ENCODE peak calls at places on chromosomes 1 and 21, in seven cellular contexts. S is heart left ventricle, V is transverse colon, O is breast epithelium, R is sigmoid colon, G is body of pancreas, F is GM12891. N is an unnamed sample.

GRCh38 chr21:43585924-43586411 is 73.3 kb downstream of the HSF2BP start:
- DNase-seq in S (peak; percentile 65), V (no peak), O (no peak), R (peak; percentile 84), G (peak; percentile 89), F (no peak), N (no peak)

GRCh38 chr1:52158218-52158617 is 16.3 kb downstream of the ZFYVE9 start:
- DNase-seq in S (no peak), V (no peak), O (no peak), R (no peak), G (no peak), F (no peak), N (no peak)

GRCh38 chr1:231134624-231135023 is 27.2 kb upstream of the TRIM67 start:
- DNase-seq in S (no peak), V (no peak), O (no peak), R (no peak), G (peak; percentile 11), F (no peak), N (no peak)

GRCh38 chr1:91537281-91538069 is 36.8 kb downstream of the CDC7 start:
- DNase-seq in S (no peak), V (no peak), O (no peak), R (peak; percentile 74), G (no peak), F (no peak), N (no peak)

GRCh38 chr1:161132410-161133219 is at the start of gene DEDD:
- DNase-seq in S (peak; percentile 96), V (peak; percentile 94), O (peak; percentile 92), R (peak; percentile 98), G (peak; percentile 97), F (peak; percentile 89), N (peak; percentile 88)

GRCh38 chr1:109989656-109990653 is 5.4 kb downstream of the AHCYL1 start:
- DNase-seq in S (no peak), V (no peak), O (no peak), R (no peak), G (no peak), F (no peak), N (no peak)

GRCh38 chr1:32349211-32349708 is 13.0 kb downstream of the FAM229A start:
- DNase-seq in S (peak; percentile 86), V (peak; percentile 25), O (no peak), R (peak; percentile 77), G (peak; percentile 50), F (no peak), N (no peak)

GRCh38 chr21:32412162-32412997 is at the start of gene EVA1C:
- DNase-seq in S (peak; percentile 82), V (peak; percentile 82), O (peak; percentile 69), R (peak; percentile 88), G (peak; percentile 65), F (no peak), N (no peak)

GRCh38 chr1:64098856-64099606 is 104.4 kb upstream of the UBE2U start:
- DNase-seq in S (no peak), V (no peak), O (no peak), R (no peak), G (no peak), F (no peak), N (no peak)

GRCh38 chr1:204344665-204345064 is 15.1 kb downstream of the PLEKHA6 start:
- DNase-seq in S (no peak), V (no peak), O (no peak), R (peak; percentile 77), G (no peak), F (no peak), N (no peak)

GRCh38 chr1:44775078-44775929 is at the start of gene RPS8:
- DNase-seq in S (peak; percentile 94), V (peak; percentile 95), O (peak; percentile 93), R (peak; percentile 96), G (peak; percentile 95), F (peak; percentile 78), N (peak; percentile 71)

GRCh38 chr1:20485527-20486456 is at the start of gene CAMK2N1:
- DNase-seq in S (peak; percentile 77), V (peak; percentile 86), O (peak; percentile 73), R (peak; percentile 93), G (peak; percentile 48), F (peak; percentile 47), N (peak; percentile 44)

GRCh38 chr1:94619731-94620130 is 78.2 kb upstream of the F3 start:
- DNase-seq in S (no peak), V (no peak), O (no peak), R (no peak), G (no peak), F (no peak), N (no peak)

GRCh38 chr1:214401666-214402065 is 120.7 kb downstream of the SMYD2 start:
- DNase-seq in S (no peak), V (no peak), O (no peak), R (no peak), G (no peak), F (no peak), N (no peak)

GRCh38 chr1:158087320-158087927 is 93.3 kb upstream of the CD1D start:
- DNase-seq in S (peak; percentile 54), V (peak; percentile 40), O (no peak), R (peak; percentile 78), G (peak; percentile 58), F (peak; percentile 62), N (peak; percentile 55)

GRCh38 chr21:14875704-14876364 is 189.0 kb downstream of the NRIP1 start:
- DNase-seq in S (no peak), V (no peak), O (no peak), R (no peak), G (no peak), F (no peak), N (no peak)

GRCh38 chr1:89605692-89606091 is 27.2 kb upstream of the LRRC8C start:
- DNase-seq in S (no peak), V (no peak), O (no peak), R (no peak), G (no peak), F (no peak), N (no peak)

GRCh38 chr21:34227386-34227852 is 136.4 kb upstream of the KCNE2 start:
- DNase-seq in S (no peak), V (no peak), O (no peak), R (no peak), G (no peak), F (no peak), N (no peak)

GRCh38 chr1:85359874-85360708 is 83.7 kb upstream of the BCL10 start:
- DNase-seq in S (no peak), V (no peak), O (no peak), R (no peak), G (no peak), F (no peak), N (no peak)

GRCh38 chr1:15038232-15039016 is 115.1 kb upstream of the TMEM51 start:
- DNase-seq in S (no peak), V (no peak), O (no peak), R (no peak), G (no peak), F (no peak), N (no peak)

GRCh38 chr1:43708006-43708412 is 673 bp downstream of the ST3GAL3 start:
- DNase-seq in S (no peak), V (no peak), O (no peak), R (no peak), G (no peak), F (no peak), N (no peak)

GRCh38 chr1:43706598-43707190 is 642 bp upstream of the ST3GAL3 start:
- DNase-seq in S (no peak), V (peak; percentile 22), O (no peak), R (no peak), G (no peak), F (no peak), N (no peak)

GRCh38 chr1:43705982-43706597 is 1.2 kb upstream of the ST3GAL3 start:
- DNase-seq in S (no peak), V (no peak), O (no peak), R (no peak), G (no peak), F (no peak), N (no peak)

GRCh38 chr1:43705334-43705733 is 2.0 kb upstream of the ST3GAL3 start:
- DNase-seq in S (no peak), V (no peak), O (no peak), R (no peak), G (no peak), F (no peak), N (no peak)

DNA sequence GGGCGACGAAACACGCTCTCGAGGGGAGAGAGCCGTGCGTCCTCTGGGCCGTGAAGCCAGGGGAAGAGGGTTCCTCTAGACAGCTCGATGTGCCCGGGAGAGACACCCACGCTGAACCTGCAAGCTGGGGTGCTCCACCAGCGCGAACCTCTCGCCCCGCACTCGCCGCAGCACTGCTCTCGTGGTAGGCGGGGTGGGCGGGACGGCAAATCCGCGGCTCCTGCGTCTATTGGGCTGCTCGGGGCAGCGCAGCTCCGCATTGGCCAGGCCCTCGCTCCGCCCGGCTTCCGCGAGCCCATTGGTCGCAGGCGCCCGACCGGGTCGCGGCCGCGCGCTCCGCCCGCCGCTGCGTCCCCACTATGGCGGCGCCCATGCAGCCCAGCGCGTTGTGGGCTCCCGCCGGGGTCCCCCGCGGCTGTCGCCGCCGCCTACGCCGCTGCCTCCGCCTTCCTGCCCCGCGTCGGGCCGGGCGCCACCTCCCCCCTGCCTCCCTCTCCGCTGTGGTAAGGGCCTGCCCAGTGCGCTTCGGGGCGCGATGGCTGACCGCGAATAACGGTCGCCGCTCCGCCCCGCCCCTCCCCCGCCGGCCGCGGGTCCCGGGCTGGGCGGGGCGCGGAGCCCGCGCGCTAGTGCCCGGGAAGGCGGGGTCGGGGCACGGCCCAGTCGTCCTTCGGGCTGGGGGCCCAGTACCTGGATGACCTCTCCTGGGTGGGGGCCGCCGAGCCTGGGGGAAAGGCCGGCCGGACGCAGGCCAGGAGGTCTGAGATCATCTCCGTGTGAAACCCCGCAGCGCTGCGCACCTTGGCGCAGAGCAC is at the start of gene ST3GAL3:
- DNase-seq in S (peak; percentile 95), V (peak; percentile 94), O (peak; percentile 89), R (peak; percentile 96), G (peak; percentile 94), F (peak; percentile 94), N (peak; percentile 92)
- TF ChIP-seq POLR2A in S (peak; percentile 58), V (peak; percentile 45), O (no peak), R (no peak), G (peak; percentile 59), F (peak; percentile 95), N (peak; percentile 98)

GRCh38 chr1:13593511-13594131 is 10.0 kb downstream of the PDPN start:
- DNase-seq in S (peak; percentile 77), V (peak; percentile 26), O (no peak), R (peak; percentile 90), G (peak; percentile 56), F (no peak), N (no peak)
- TF ChIP-seq POLR2A in S (no peak), V (no peak), O (no peak), R (no peak), G (no peak), F (no peak), N (no peak)

GRCh38 chr1:34640654-34641401 is 114.0 kb upstream of the GJB5 start:
- DNase-seq in S (no peak), V (no peak), O (no peak), R (no peak), G (no peak), F (no peak), N (no peak)

GRCh38 chr1:34645109-34645688 is 109.6 kb upstream of the GJB5 start:
- DNase-seq in S (no peak), V (no peak), O (no peak), R (no peak), G (no peak), F (no peak), N (no peak)

GRCh38 chr1:34642679-34643078 is 112.2 kb upstream of the GJB5 start:
- DNase-seq in S (no peak), V (no peak), O (no peak), R (no peak), G (no peak), F (no peak), N (no peak)

GRCh38 chr1:34639701-34640100 is 115.1 kb upstream of the GJB5 start:
- DNase-seq in S (no peak), V (no peak), O (no peak), R (no peak), G (no peak), F (no peak), N (no peak)
- TF ChIP-seq POLR2A in S (no peak), V (no peak), O (no peak), R (no peak), G (no peak), F (no peak), N (no peak)

GRCh38 chr1:156406229-156406628 is 37.2 kb downstream of the RHBG start:
- DNase-seq in S (no peak), V (no peak), O (no peak), R (no peak), G (no peak), F (no peak), N (no peak)
- TF ChIP-seq POLR2A in S (no peak), V (no peak), O (no peak), R (no peak), G (no peak), F (no peak), N (no peak)

N was measured in GM12892.